ENCODE peak calls at places on chromosomes 4 and X, in six cellular contexts. G, T, Y, S, H and R are unnamed samples. For H3K4me1, the result is how much of the 10 kb centered on the place peaks cover.

GRCh38 chr4:23934223-23934622 is 44.4 kb upstream of the PPARGC1A start:
- DNase-seq in H (no peak), Y (no peak), G (no peak), S (no peak), T (no peak), R (no peak)

GRCh38 chrX:80282535-80282934 is 137.7 kb upstream of the TENT5D start:
- DNase-seq in T (no peak), H (no peak), S (no peak), G (no peak), Y (no peak), R (no peak)

GRCh38 chr4:98688416-98689290 is 30.2 kb upstream of the TSPAN5 start:
- DNase-seq in S (no peak), H (peak), Y (no peak), T (no peak), G (no peak), R (no peak)

GRCh38 chrX:63747331-63747730 is 37.7 kb downstream of the ARHGEF9 start:
- DNase-seq in H (no peak), S (no peak), Y (no peak), T (no peak), G (no peak), R (no peak)

GRCh38 chrX:115449742-115450141 is 111.2 kb upstream of the PLS3 start:
- DNase-seq in G (no peak), Y (peak), T (peak), H (no peak), S (no peak), R (peak)

GRCh38 chr4:153790962-153791551 is 2.2 kb upstream of the SFRP2 start:
- DNase-seq in Y (peak), T (no peak), S (peak), G (no peak), H (no peak), R (no peak)

GRCh38 chr4:109385260-109385659 is 48.4 kb upstream of the SEC24B start:
- DNase-seq in G (no peak), H (no peak), S (no peak), T (no peak), Y (no peak), R (no peak)

GRCh38 chr4:2290974-2291704 is 29.2 kb upstream of the MXD4 start:
- DNase-seq in S (no peak), T (no peak), Y (no peak), G (peak), H (no peak), R (no peak)

GRCh38 chr4:108885211-108885610 is 122.4 kb upstream of the ETNPPL start:
- DNase-seq in Y (no peak), S (no peak), H (no peak), G (no peak), T (no peak), R (no peak)

GRCh38 chrX:39518451-39519212 is 579.1 kb downstream of the BCOR start:
- DNase-seq in Y (no peak), S (no peak), G (no peak), H (no peak), T (peak), R (no peak)

GRCh38 chr4:5204781-5205180 is 153.5 kb downstream of the STK32B start:
- DNase-seq in T (no peak), G (no peak), H (no peak), S (no peak), Y (no peak), R (no peak)

GRCh38 chr4:92236907-92237306 is 66.9 kb upstream of the GRID2 start:
- DNase-seq in G (no peak), H (no peak), Y (no peak), T (no peak), S (no peak), R (no peak)

GRCh38 chr4:145218251-145218650 is 37.9 kb upstream of the OTUD4 start:
- DNase-seq in T (peak), G (no peak), Y (no peak), H (no peak), S (no peak), R (no peak)

GRCh38 chr4:105622269-105622668 is 69.8 kb downstream of the ARHGEF38 start:
- DNase-seq in H (no peak), S (no peak), Y (no peak), T (no peak), G (no peak), R (no peak)

GRCh38 chrX:17476411-17476810 is 101.4 kb downstream of the NHS start:
- DNase-seq in H (no peak), Y (no peak), T (no peak), G (no peak), S (no peak), R (no peak)

GRCh38 chr4:172543249-172543648 is 625.4 kb upstream of the GALNT7 start:
- DNase-seq in S (no peak), G (no peak), Y (no peak), H (no peak), T (no peak), R (no peak)

GRCh38 chr4:173852775-173853174 is 322.7 kb upstream of the HAND2 start:
- DNase-seq in H (peak), T (no peak), G (no peak), Y (no peak), S (no peak), R (no peak)

GRCh38 chr4:119788334-119789266 is 160.0 kb upstream of the PDE5A start:
- DNase-seq in G (no peak), H (no peak), T (no peak), S (no peak), Y (no peak), R (no peak)

GRCh38 chr4:140705625-140706275 is 50.4 kb downstream of the TBC1D9 start:
- DNase-seq in T (no peak), S (no peak), G (no peak), H (no peak), Y (no peak), R (no peak)

GRCh38 chr4:65917486-65917885 is 247.2 kb upstream of the EPHA5 start:
- DNase-seq in Y (no peak), T (no peak), G (no peak), S (no peak), H (no peak), R (no peak)

GRCh38 chr4:77354550-77354949 is 197.5 kb downstream of the CCNG2 start:
- DNase-seq in S (no peak), H (no peak), T (no peak), G (no peak), Y (no peak), R (no peak)

GRCh38 chr4:160316036-160316435 is 1213.2 kb downstream of the RAPGEF2 start:
- DNase-seq in S (no peak), Y (no peak), G (no peak), H (no peak), T (no peak), R (no peak)

GRCh38 chr4:175531405-175532091 is 280.5 kb downstream of the GPM6A start:
- DNase-seq in Y (no peak), T (no peak), S (no peak), G (no peak), H (no peak), R (no peak)

GRCh38 chr4:83546796-83547195 is 10.9 kb downstream of the GPAT3 start:
- DNase-seq in G (no peak), S (no peak), Y (no peak), T (no peak), H (no peak), R (no peak)

GRCh38 chr4:94575652-94576051 is 123.9 kb downstream of the PDLIM5 start:
- DNase-seq in T (no peak), H (no peak), Y (no peak), G (no peak), S (no peak), R (no peak)

GRCh38 chr4:156169011-156169410 is 215.3 kb upstream of the CTSO start:
- DNase-seq in G (no peak), Y (no peak), S (peak), T (peak), H (no peak), R (no peak)

GRCh38 chr4:180913750-180914149 is 1329.5 kb upstream of the TENM3 start:
- DNase-seq in H (no peak), T (no peak), G (no peak), Y (no peak), S (peak), R (no peak)

GRCh38 chr4:76620723-76621463 is 185.9 kb downstream of the SHROOM3 start:
- DNase-seq in G (no peak), Y (no peak), T (no peak), H (no peak), S (no peak), R (no peak)

GRCh38 chr4:970854-971520 is 2.4 kb downstream of the DGKQ start:
- DNase-seq in S (no peak), T (no peak), Y (no peak), G (no peak), H (no peak), R (no peak)

GRCh38 chr4:69829678-69830077 is 30.3 kb downstream of the SULT1E1 start:
- DNase-seq in T (no peak), G (no peak), Y (no peak), H (no peak), S (no peak), R (no peak)

GRCh38 chrX:122441451-122441850 is 742.6 kb upstream of the GRIA3 start:
- DNase-seq in G (no peak), Y (no peak), T (no peak), S (no peak), H (no peak), R (no peak)

GRCh38 chrX:31871989-31872388 is 800.1 kb upstream of the FTHL17 start:
- DNase-seq in G (no peak), Y (no peak), T (peak), S (no peak), H (peak), R (no peak)

GRCh38 chr4:47071863-47072441 is 40.6 kb downstream of the GABRB1 start:
- DNase-seq in S (no peak), G (no peak), Y (no peak), H (no peak), T (no peak), R (no peak)

GRCh38 chr4:88614058-88614457 is 21.8 kb downstream of the HERC3 start:
- DNase-seq in T (no peak), Y (no peak), S (no peak), G (no peak), H (no peak), R (no peak)

GRCh38 chr4:110781944-110782343 is 159.1 kb upstream of the PITX2 start:
- DNase-seq in S (no peak), H (no peak), T (no peak), G (no peak), Y (no peak), R (no peak)

GRCh38 chr4:110787781-110788180 is 164.9 kb upstream of the PITX2 start:
- DNase-seq in G (no peak), T (no peak), Y (no peak), H (no peak), S (no peak), R (no peak)

GRCh38 chr4:110792036-110792435 is 169.2 kb upstream of the PITX2 start:
- DNase-seq in T (no peak), H (no peak), G (no peak), S (no peak), Y (no peak), R (no peak)

DNA sequence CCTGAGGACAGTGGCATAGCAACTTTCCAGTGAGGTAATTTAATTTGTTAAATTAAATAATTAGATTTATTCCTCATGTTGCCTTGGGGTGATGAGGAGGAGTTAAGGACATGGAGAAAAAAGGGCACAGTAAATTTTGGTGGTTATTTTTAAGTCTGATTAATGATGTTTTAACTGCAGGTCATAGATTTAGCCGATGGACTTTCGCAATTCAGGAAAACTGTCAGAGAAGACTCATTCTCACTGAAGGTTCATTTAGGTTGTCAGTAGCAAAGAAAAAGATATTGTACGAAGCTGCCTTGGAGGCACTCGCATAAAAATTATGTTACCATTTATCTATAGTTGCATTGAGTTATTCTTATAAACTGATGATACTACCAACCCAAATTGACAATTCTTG is 164.2 kb upstream of the PITX2 start:
- DNase-seq in G (no peak), S (no peak), T (no peak), H (no peak), Y (no peak), R (no peak)
- H3K27ac ChIP-seq in G (no peak), S (no peak), T (no peak), H (no peak), Y (no peak), R (no peak)

GRCh38 chr4:8385106-8385505 is 55.4 kb downstream of the ACOX3 start:
- DNase-seq in T (no peak), Y (no peak), G (no peak), S (no peak), H (no peak), R (no peak)
- H3K4me1 ChIP-seq in T (under half), Y (under half), G (under half), S (under half), H (under half), R (under half)

GRCh38 chrX:125205918-125206665 is 113.6 kb upstream of the TEX13C start:
- DNase-seq in T (no peak), H (no peak), Y (peak), S (no peak), G (no peak), R (no peak)

GRCh38 chrX:125202486-125203378 is 116.9 kb upstream of the TEX13C start:
- DNase-seq in Y (no peak), G (no peak), T (no peak), H (no peak), S (no peak), R (no peak)

GRCh38 chrX:125205084-125205917 is 114.4 kb upstream of the TEX13C start:
- DNase-seq in H (peak), G (no peak), Y (peak), S (peak), T (peak), R (no peak)

GRCh38 chrX:125203379-125203736 is 116.3 kb upstream of the TEX13C start:
- DNase-seq in S (no peak), G (no peak), T (no peak), Y (peak), H (no peak), R (no peak)

DNA sequence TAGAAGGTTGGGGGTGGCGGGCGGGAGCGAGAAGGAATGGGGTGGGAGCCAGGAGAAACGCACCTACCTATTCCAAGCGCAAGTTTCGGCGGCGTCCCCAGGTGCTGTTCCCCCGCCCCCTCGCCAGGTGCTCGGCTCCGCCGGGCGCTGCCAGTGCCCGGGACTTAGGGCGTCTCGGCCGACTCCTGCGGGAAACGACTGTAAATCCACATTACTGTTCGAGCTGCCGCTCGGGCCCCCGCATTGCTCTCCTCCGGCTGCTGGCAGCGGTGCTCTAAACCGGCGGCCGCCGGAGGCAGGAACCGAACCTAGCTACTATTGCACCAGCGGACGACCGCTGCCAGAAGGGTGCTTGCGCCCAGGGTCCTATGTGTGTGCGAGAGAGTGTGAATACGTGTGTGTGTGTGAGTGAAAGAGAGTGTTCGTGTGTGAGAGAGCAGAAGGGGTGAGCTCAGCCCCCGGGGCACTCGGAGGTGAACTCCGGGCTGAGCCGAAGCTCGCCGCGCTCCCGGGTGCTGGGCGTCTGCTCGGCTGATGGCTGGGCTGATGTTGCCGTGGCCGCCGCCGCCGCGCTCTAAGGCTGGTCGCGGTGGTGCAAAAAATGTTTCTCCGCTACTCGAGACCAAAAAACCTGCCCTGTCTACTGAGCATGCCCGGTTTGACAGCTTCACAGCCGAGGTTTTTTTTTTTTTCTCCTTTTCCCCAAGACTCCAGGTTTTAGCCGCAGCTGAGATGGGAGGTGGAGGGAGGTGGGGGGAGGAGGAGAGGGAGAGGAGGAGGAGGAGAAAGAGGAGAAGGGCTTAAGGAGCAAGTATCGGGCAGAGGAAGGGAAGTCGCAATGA is 115.7 kb upstream of the TEX13C start:
- DNase-seq in H (peak), T (peak), S (no peak), G (no peak), Y (peak), R (no peak)
- H3K27ac ChIP-seq in H (no peak), T (no peak), S (no peak), G (no peak), Y (no peak), R (peak)

DNA sequence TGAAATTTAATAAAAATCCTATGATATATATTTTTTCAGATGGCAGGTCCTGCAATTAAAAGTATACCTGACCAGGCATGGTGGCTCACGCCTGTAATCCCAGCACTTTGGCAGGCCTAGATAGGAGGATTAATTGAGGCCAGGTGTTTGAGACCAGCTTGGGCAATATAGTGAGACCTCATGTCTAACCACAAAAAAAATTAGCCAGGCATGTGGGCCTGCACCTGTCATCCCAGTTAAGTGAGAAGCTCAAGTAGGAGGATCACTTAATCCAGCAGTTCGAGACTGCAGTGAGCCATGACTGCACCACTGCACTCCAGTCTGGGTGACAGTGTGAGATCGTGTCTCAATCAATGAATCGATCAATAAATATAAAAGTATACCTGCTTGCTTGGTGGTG is 2.5 kb downstream of the OCIAD2 start:
- DNase-seq in S (no peak), H (no peak), Y (no peak), G (no peak), T (no peak), R (no peak)
- H3K4me1 ChIP-seq in S (under half), H (under half), Y (under half), G (under half), T (under half), R (under half)